ENCODE peak calls at places on chromosomes 1 and 21, in nine cellular contexts. Z is astrocyte of the cerebellum, H is colonic mucosa, F is AG09319, C is GM04504, V is cardiac muscle cell, U is body of pancreas, Y is WTC11, P is OCI-LY7. M is an unnamed sample.

GRCh38 chr1:214292317-214292716 is 11.4 kb downstream of the SMYD2 start:
- DNase-seq in Z (no peak), H (no peak), F (no peak), C (no peak), V (no peak), U (no peak), Y (no peak), P (no peak), M (no peak)

GRCh38 chr1:240803151-240803550 is 191.2 kb upstream of the GREM2 start:
- DNase-seq in Z (no peak), H (peak; percentile 35), F (no peak), C (no peak), V (no peak), U (no peak), Y (no peak), P (no peak), M (no peak)

GRCh38 chr1:228653748-228654147 is 81.5 kb upstream of the RHOU start:
- DNase-seq in Z (no peak), H (no peak), F (no peak), C (no peak), V (no peak), U (no peak), Y (no peak), P (no peak), M (no peak)

GRCh38 chr1:203127672-203128611 is at the start of gene ADORA1:
- DNase-seq in Z (peak; percentile 16), H (peak; percentile 65), F (no peak), C (no peak), V (peak; percentile 91), U (peak; percentile 83), Y (peak; percentile 80), P (no peak), M (peak; percentile 79)

GRCh38 chr1:106787511-106787910 is 269.0 kb upstream of the PRMT6 start:
- DNase-seq in Z (no peak), H (no peak), F (no peak), C (no peak), V (no peak), U (no peak), Y (no peak), P (no peak), M (no peak)

GRCh38 chr1:38134294-38134755 is 87.7 kb upstream of the POU3F1 start:
- DNase-seq in Z (no peak), H (no peak), F (no peak), C (no peak), V (no peak), U (no peak), Y (no peak), P (no peak), M (peak; percentile 44)

GRCh38 chr1:199297901-199298300 is 659.1 kb downstream of the PTPRC start:
- DNase-seq in Z (no peak), H (no peak), F (no peak), C (no peak), V (no peak), U (no peak), Y (no peak), P (no peak), M (no peak)

GRCh38 chr1:40948741-40949528 is 30.6 kb upstream of the CTPS1 start:
- DNase-seq in Z (no peak), H (peak; percentile 56), F (peak; percentile 49), C (no peak), V (peak; percentile 66), U (peak; percentile 72), Y (peak; percentile 82), P (peak; percentile 29), M (peak; percentile 75)

GRCh38 chr1:31795801-31796621 is 19.8 kb downstream of the SPOCD1 start:
- DNase-seq in Z (peak; percentile 47), H (no peak), F (no peak), C (peak; percentile 73), V (no peak), U (no peak), Y (no peak), P (no peak), M (peak; percentile 41)

GRCh38 chr21:34722684-34723300 is 54.0 kb downstream of the CLIC6 start:
- DNase-seq in Z (no peak), H (peak; percentile 27), F (no peak), C (no peak), V (no peak), U (no peak), Y (peak; percentile 76), P (peak; percentile 38), M (peak; percentile 61)

GRCh38 chr21:35366348-35367085 is 317.4 kb upstream of the RUNX1 start:
- DNase-seq in Z (no peak), H (no peak), F (peak; percentile 83), C (peak; percentile 75), V (no peak), U (peak; percentile 13), Y (no peak), P (no peak), M (no peak)

GRCh38 chr1:201546093-201546492 is 7.2 kb downstream of the NAV1 start:
- DNase-seq in Z (no peak), H (no peak), F (no peak), C (no peak), V (peak; percentile 45), U (no peak), Y (no peak), P (no peak), M (peak; percentile 54)

GRCh38 chr1:14055442-14056225 is 355.6 kb downstream of the PRDM2 start:
- DNase-seq in Z (peak; percentile 48), H (no peak), F (no peak), C (no peak), V (no peak), U (no peak), Y (no peak), P (no peak), M (no peak)

GRCh38 chr1:34549199-34549598 is 205.6 kb upstream of the GJB5 start:
- DNase-seq in Z (no peak), H (peak; percentile 62), F (no peak), C (no peak), V (peak; percentile 24), U (no peak), Y (peak; percentile 80), P (peak; percentile 4), M (peak; percentile 57)

GRCh38 chr1:50405814-50406213 is 17.4 kb downstream of the DMRTA2 start:
- DNase-seq in Z (no peak), H (no peak), F (no peak), C (no peak), V (no peak), U (no peak), Y (no peak), P (no peak), M (no peak)

GRCh38 chr1:7827134-7827955 is 25.5 kb downstream of the UTS2 start:
- DNase-seq in Z (no peak), H (peak; percentile 58), F (no peak), C (no peak), V (no peak), U (no peak), Y (no peak), P (peak; percentile 59), M (no peak)

GRCh38 chr1:181044449-181044966 is 10.7 kb downstream of the MR1 start:
- DNase-seq in Z (no peak), H (peak; percentile 71), F (no peak), C (no peak), V (no peak), U (peak; percentile 42), Y (no peak), P (no peak), M (no peak)

GRCh38 chr1:104648269-104648691 is 898.6 kb downstream of the AMY1C start:
- DNase-seq in Z (no peak), H (no peak), F (no peak), C (no peak), V (peak; percentile 49), U (no peak), Y (no peak), P (peak; percentile 53), M (no peak)

GRCh38 chr1:225458222-225458631 is 30.4 kb upstream of the LBR start:
- DNase-seq in Z (no peak), H (no peak), F (no peak), C (no peak), V (no peak), U (no peak), Y (no peak), P (no peak), M (no peak)

GRCh38 chr1:15134285-15134684 is 19.3 kb upstream of the TMEM51 start:
- DNase-seq in Z (no peak), H (no peak), F (no peak), C (no peak), V (no peak), U (no peak), Y (no peak), P (no peak), M (no peak)

M was measured in ecto neural progenitor cell.